ENCODE peak calls at places on chromosomes 6 and 20, in ten cellular contexts. D is activated naive CD8-positive, alpha-beta T cell treated with anti-CD3 and anti-CD28 coated beads, Interleukin-2, amount 50 U/mL, for 24 hours; O is activated B cell treated with CpG ODN at 0.5 μM for 24 hours; K is activated CD8-positive, alpha-beta memory T cell treated with anti-CD3 and anti-CD28 coated beads, Interleukin-2, amount 10 ng/mL, durations not matched to agents 7 days and 5 days; B is naive thymus-derived CD8-positive, alpha-beta T cell; V is A549; N is stimulated activated naive CD8-positive, alpha-beta T cell treated with anti-CD3 and anti-CD28 coated beads, Interleukin-15, Interleukin-2, amounts not matched to agents 100 U/mL and 50 U/mL, for 24 hours; T is aorta; W is activated CD4-positive, alpha-beta T cell treated with anti-CD3 and anti-CD28 coated beads for 36 hours; A is heart right ventricle. X is an unnamed sample.

GRCh38 chr20:24134284-24134683 is 145.7 kb upstream of the GGTLC1 start:
- ATAC-seq in D (no peak), O (no peak), K (no peak), B (no peak), V (peak; percentile 10), N (no peak), T (no peak), W (no peak), A (no peak), X (no peak)

GRCh38 chr6:125077453-125077852 is 76.1 kb upstream of the TPD52L1 start:
- ATAC-seq in D (no peak), O (no peak), K (no peak), B (no peak), V (no peak), N (no peak), T (no peak), W (no peak), A (no peak), X (no peak)

GRCh38 chr20:22385602-22386299 is 198.6 kb downstream of the FOXA2 start:
- ATAC-seq in D (no peak), O (no peak), K (no peak), B (no peak), V (peak; percentile 73), N (no peak), T (no peak), W (no peak), A (no peak), X (no peak)

GRCh38 chr20:62536731-62537401 is 61.1 kb upstream of the GATA5 start:
- ATAC-seq in D (no peak), O (no peak), K (no peak), B (no peak), V (no peak), N (no peak), T (peak; percentile 6), W (no peak), A (peak; percentile 71), X (no peak)

GRCh38 chr6:72217626-72218025 is 331.3 kb downstream of the RIMS1 start:
- ATAC-seq in D (no peak), O (no peak), K (no peak), B (no peak), V (no peak), N (no peak), T (no peak), W (no peak), A (no peak), X (no peak)

GRCh38 chr6:77133031-77133430 is 330.3 kb downstream of the HTR1B start:
- ATAC-seq in D (no peak), O (no peak), K (no peak), B (no peak), V (no peak), N (no peak), T (no peak), W (no peak), A (no peak), X (no peak)

GRCh38 chr6:133939778-133940667 is 13.0 kb upstream of the TBPL1 start:
- ATAC-seq in D (no peak), O (no peak), K (no peak), B (no peak), V (no peak), N (no peak), T (no peak), W (no peak), A (no peak), X (no peak)

GRCh38 chr20:60086936-60087562 is 128.8 kb downstream of the CDH26 start:
- ATAC-seq in D (no peak), O (no peak), K (no peak), B (no peak), V (no peak), N (no peak), T (no peak), W (no peak), A (no peak), X (no peak)

GRCh38 chr6:38220069-38220723 is 400.7 kb downstream of the ZFAND3 start:
- ATAC-seq in D (no peak), O (no peak), K (no peak), B (no peak), V (no peak), N (no peak), T (no peak), W (no peak), A (no peak), X (no peak)

GRCh38 chr6:45737331-45738056 is 278.2 kb downstream of the CLIC5 start:
- ATAC-seq in D (peak; percentile 58), O (no peak), K (peak; percentile 79), B (no peak), V (no peak), N (peak; percentile 60), T (no peak), W (peak; percentile 75), A (no peak), X (peak; percentile 71)

GRCh38 chr6:136592930-136593673 is 42.9 kb upstream of the MAP7 start:
- ATAC-seq in D (no peak), O (no peak), K (no peak), B (no peak), V (no peak), N (no peak), T (no peak), W (peak; percentile 7), A (no peak), X (no peak)